ENCODE peak calls at places on chromosomes 1 and 21, in six cellular contexts. One of them, this sample, is unnamed.
A peak's percentile ranks its signal among the peaks of the same experiment; 100 is the strongest.

GRCh38 chr1:36133484-36133883 is 8.5 kb upstream of the COL8A2 start:
- DNase-seq in HCT116: no peak
- DNase-seq in SK-N-SH: peak; percentile 44
- DNase-seq in DND-41: no peak
- DNase-seq in OCI-LY7: no peak
- DNase-seq in mammary epithelial cell: peak; percentile 84
- DNase-seq in this sample: peak; percentile 99

GRCh38 chr1:54159733-54160316 is 7.0 kb upstream of the CDCP2 start:
- DNase-seq in DND-41: no peak
- DNase-seq in OCI-LY7: no peak
- DNase-seq in SK-N-SH: no peak
- DNase-seq in HCT116: no peak
- DNase-seq in mammary epithelial cell: no peak
- DNase-seq in this sample: no peak

GRCh38 chr1:89518116-89518780 is 6.4 kb upstream of the LRRC8B start:
- DNase-seq in SK-N-SH: no peak
- DNase-seq in HCT116: no peak
- DNase-seq in DND-41: no peak
- DNase-seq in mammary epithelial cell: no peak
- DNase-seq in OCI-LY7: no peak
- DNase-seq in this sample: peak; percentile 27

GRCh38 chr1:196546272-196547245 is 61.7 kb downstream of the KCNT2 start:
- DNase-seq in HCT116: no peak
- DNase-seq in OCI-LY7: no peak
- DNase-seq in SK-N-SH: no peak
- DNase-seq in DND-41: no peak
- DNase-seq in mammary epithelial cell: no peak
- DNase-seq in this sample: peak; percentile 4

GRCh38 chr1:96522927-96523326 is 198.7 kb upstream of the PTBP2 start:
- DNase-seq in mammary epithelial cell: no peak
- DNase-seq in SK-N-SH: no peak
- DNase-seq in OCI-LY7: no peak
- DNase-seq in DND-41: no peak
- DNase-seq in HCT116: no peak
- DNase-seq in this sample: no peak

GRCh38 chr1:98201640-98202039 is 280.8 kb upstream of the DPYD start:
- DNase-seq in HCT116: no peak
- DNase-seq in mammary epithelial cell: no peak
- DNase-seq in SK-N-SH: no peak
- DNase-seq in OCI-LY7: no peak
- DNase-seq in DND-41: no peak
- DNase-seq in this sample: peak; percentile 12

GRCh38 chr1:60963167-60963909 is 119.0 kb upstream of the NFIA start:
- DNase-seq in HCT116: no peak
- DNase-seq in SK-N-SH: no peak
- DNase-seq in OCI-LY7: no peak
- DNase-seq in DND-41: no peak
- DNase-seq in mammary epithelial cell: peak; percentile 17
- DNase-seq in this sample: no peak

GRCh38 chr1:228073870-228074545 is 8.5 kb upstream of the ARF1 start:
- DNase-seq in DND-41: no peak
- DNase-seq in OCI-LY7: peak; percentile 40
- DNase-seq in SK-N-SH: peak; percentile 62
- DNase-seq in mammary epithelial cell: no peak
- DNase-seq in HCT116: no peak
- DNase-seq in this sample: no peak

GRCh38 chr1:67816506-67816905 is 16.8 kb downstream of the GNG12 start:
- DNase-seq in mammary epithelial cell: no peak
- DNase-seq in DND-41: no peak
- DNase-seq in OCI-LY7: no peak
- DNase-seq in SK-N-SH: no peak
- DNase-seq in HCT116: no peak
- DNase-seq in this sample: no peak

GRCh38 chr1:248372394-248372793 is 3.2 kb upstream of the OR2T6 start:
- DNase-seq in DND-41: peak; percentile 10
- DNase-seq in SK-N-SH: no peak
- DNase-seq in OCI-LY7: no peak
- DNase-seq in HCT116: no peak
- DNase-seq in mammary epithelial cell: no peak
- DNase-seq in this sample: no peak

GRCh38 chr1:86998727-86999126 is 84.3 kb downstream of the HS2ST1 start:
- DNase-seq in SK-N-SH: no peak
- DNase-seq in HCT116: no peak
- DNase-seq in DND-41: no peak
- DNase-seq in OCI-LY7: no peak
- DNase-seq in mammary epithelial cell: peak; percentile 24
- DNase-seq in this sample: peak; percentile 11

GRCh38 chr1:198755715-198756114 is 116.9 kb downstream of the PTPRC start:
- DNase-seq in OCI-LY7: no peak
- DNase-seq in HCT116: no peak
- DNase-seq in DND-41: no peak
- DNase-seq in mammary epithelial cell: no peak
- DNase-seq in SK-N-SH: no peak
- DNase-seq in this sample: no peak

GRCh38 chr1:245173446-245174178 is 18.8 kb downstream of the KIF26B start:
- DNase-seq in SK-N-SH: no peak
- DNase-seq in OCI-LY7: no peak
- DNase-seq in DND-41: no peak
- DNase-seq in HCT116: no peak
- DNase-seq in mammary epithelial cell: no peak
- DNase-seq in this sample: peak; percentile 30

GRCh38 chr1:32798679-32799416 is 18.3 kb downstream of the YARS1 start:
- DNase-seq in DND-41: no peak
- DNase-seq in HCT116: no peak
- DNase-seq in mammary epithelial cell: no peak
- DNase-seq in SK-N-SH: peak; percentile 45
- DNase-seq in OCI-LY7: no peak
- DNase-seq in this sample: no peak

GRCh38 chr1:241627453-241628329 is 12.5 kb downstream of the CHML start:
- DNase-seq in OCI-LY7: peak; percentile 81
- DNase-seq in DND-41: peak; percentile 13
- DNase-seq in HCT116: peak; percentile 47
- DNase-seq in mammary epithelial cell: peak; percentile 70
- DNase-seq in SK-N-SH: no peak
- DNase-seq in this sample: peak; percentile 87

GRCh38 chr1:30109853-30110252 is 613.5 kb downstream of the MATN1 start:
- DNase-seq in mammary epithelial cell: peak; percentile 32
- DNase-seq in OCI-LY7: no peak
- DNase-seq in HCT116: no peak
- DNase-seq in SK-N-SH: peak; percentile 80
- DNase-seq in DND-41: no peak
- DNase-seq in this sample: peak; percentile 74

GRCh38 chr1:119435061-119435460 is 20.1 kb downstream of the HSD3B2 start:
- DNase-seq in DND-41: no peak
- DNase-seq in mammary epithelial cell: peak; percentile 86
- DNase-seq in HCT116: no peak
- DNase-seq in SK-N-SH: no peak
- DNase-seq in OCI-LY7: no peak
- DNase-seq in this sample: peak; percentile 67

GRCh38 chr1:227943354-227943753 is 4.4 kb downstream of the WNT9A start:
- DNase-seq in HCT116: no peak
- DNase-seq in SK-N-SH: no peak
- DNase-seq in mammary epithelial cell: no peak
- DNase-seq in OCI-LY7: no peak
- DNase-seq in DND-41: no peak
- DNase-seq in this sample: no peak

GRCh38 chr1:19439464-19440171 is 45.7 kb downstream of the CAPZB start:
- DNase-seq in HCT116: no peak
- DNase-seq in OCI-LY7: peak; percentile 24
- DNase-seq in mammary epithelial cell: no peak
- DNase-seq in SK-N-SH: peak; percentile 82
- DNase-seq in DND-41: no peak
- DNase-seq in this sample: peak; percentile 51

GRCh38 chr1:32454726-32455125 is 10.1 kb upstream of the ZBTB8B start:
- DNase-seq in SK-N-SH: peak; percentile 35
- DNase-seq in DND-41: no peak
- DNase-seq in mammary epithelial cell: peak; percentile 30
- DNase-seq in OCI-LY7: no peak
- DNase-seq in HCT116: no peak
- DNase-seq in this sample: peak; percentile 9

GRCh38 chr1:24507423-24507804 is 4.8 kb downstream of the RCAN3 start:
- DNase-seq in SK-N-SH: no peak
- DNase-seq in mammary epithelial cell: no peak
- DNase-seq in HCT116: no peak
- DNase-seq in DND-41: no peak
- DNase-seq in OCI-LY7: no peak
- DNase-seq in this sample: no peak

GRCh38 chr1:235060607-235061470 is 67.8 kb downstream of the TOMM20 start:
- DNase-seq in DND-41: no peak
- DNase-seq in OCI-LY7: no peak
- DNase-seq in SK-N-SH: no peak
- DNase-seq in HCT116: no peak
- DNase-seq in mammary epithelial cell: peak; percentile 85
- DNase-seq in this sample: peak; percentile 64

GRCh38 chr21:37008705-37009104 is 2.2 kb downstream of the RIPPLY3 start:
- DNase-seq in SK-N-SH: peak; percentile 27
- DNase-seq in mammary epithelial cell: no peak
- DNase-seq in DND-41: no peak
- DNase-seq in HCT116: no peak
- DNase-seq in OCI-LY7: no peak
- DNase-seq in this sample: no peak

GRCh38 chr1:119869962-119870361 is 26.4 kb downstream of the ADAM30 start:
- DNase-seq in DND-41: no peak
- DNase-seq in SK-N-SH: no peak
- DNase-seq in OCI-LY7: no peak
- DNase-seq in mammary epithelial cell: no peak
- DNase-seq in HCT116: no peak
- DNase-seq in this sample: no peak

GRCh38 chr1:225849905-225850304 is 32.3 kb downstream of the TMEM63A start:
- DNase-seq in OCI-LY7: peak; percentile 36
- DNase-seq in HCT116: no peak
- DNase-seq in DND-41: no peak
- DNase-seq in SK-N-SH: peak; percentile 52
- DNase-seq in mammary epithelial cell: no peak
- DNase-seq in this sample: no peak

GRCh38 chr21:21034046-21034445 is 35.8 kb downstream of the NCAM2 start:
- DNase-seq in mammary epithelial cell: no peak
- DNase-seq in OCI-LY7: no peak
- DNase-seq in SK-N-SH: no peak
- DNase-seq in HCT116: no peak
- DNase-seq in DND-41: no peak
- DNase-seq in this sample: no peak

GRCh38 chr1:189803364-189803763 is 674.3 kb downstream of the BRINP3 start:
- DNase-seq in DND-41: no peak
- DNase-seq in OCI-LY7: no peak
- DNase-seq in mammary epithelial cell: no peak
- DNase-seq in HCT116: no peak
- DNase-seq in SK-N-SH: peak; percentile 1
- DNase-seq in this sample: no peak

GRCh38 chr1:90717665-90718410 is 736 bp upstream of the BARHL2 start:
- DNase-seq in OCI-LY7: no peak
- DNase-seq in SK-N-SH: peak; percentile 83
- DNase-seq in DND-41: no peak
- DNase-seq in HCT116: no peak
- DNase-seq in mammary epithelial cell: no peak
- DNase-seq in this sample: peak; percentile 54

GRCh38 chr1:239951518-239952130 is 140.1 kb upstream of the FMN2 start:
- DNase-seq in HCT116: peak; percentile 27
- DNase-seq in DND-41: peak; percentile 59
- DNase-seq in mammary epithelial cell: peak; percentile 19
- DNase-seq in OCI-LY7: peak; percentile 62
- DNase-seq in SK-N-SH: peak; percentile 72
- DNase-seq in this sample: peak; percentile 83

GRCh38 chr1:241774017-241774416 is 74.0 kb upstream of the EXO1 start:
- DNase-seq in HCT116: no peak
- DNase-seq in DND-41: no peak
- DNase-seq in OCI-LY7: no peak
- DNase-seq in mammary epithelial cell: no peak
- DNase-seq in SK-N-SH: no peak
- DNase-seq in this sample: no peak

GRCh38 chr1:156975084-156975483 is 54.7 kb downstream of the LRRC71 start:
- DNase-seq in DND-41: no peak
- DNase-seq in mammary epithelial cell: no peak
- DNase-seq in SK-N-SH: no peak
- DNase-seq in OCI-LY7: no peak
- DNase-seq in HCT116: no peak
- DNase-seq in this sample: no peak

DNA sequence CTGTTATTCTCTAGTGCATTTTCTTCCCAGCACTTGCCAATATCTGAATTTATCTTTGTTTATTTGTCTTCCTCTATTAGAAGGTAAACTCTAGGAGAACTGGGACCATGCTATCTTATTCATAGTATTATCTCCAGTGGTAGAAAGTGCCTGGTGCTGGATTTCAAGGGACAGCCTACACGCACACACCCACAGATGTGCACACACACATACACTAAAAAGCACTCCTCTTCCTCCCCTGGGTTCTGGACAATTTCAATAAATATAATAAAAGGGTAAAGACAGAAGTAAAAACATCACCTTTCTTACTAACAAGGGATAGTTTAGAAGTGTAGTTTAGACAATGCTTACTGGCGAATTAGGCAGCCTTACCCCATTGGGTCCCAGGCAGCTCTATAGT is 28.5 kb upstream of the USP24 start:
- DNase-seq in OCI-LY7: no peak
- DNase-seq in DND-41: no peak
- DNase-seq in HCT116: no peak
- DNase-seq in SK-N-SH: no peak
- DNase-seq in mammary epithelial cell: no peak
- DNase-seq in this sample: no peak
- H2AFZ ChIP-seq in OCI-LY7: no peak overlapping the region
- H2AFZ ChIP-seq in DND-41: no peak overlapping the region
- H2AFZ ChIP-seq in HCT116: no peak overlapping the region
- H2AFZ ChIP-seq in SK-N-SH: no peak overlapping the region
- H2AFZ ChIP-seq in mammary epithelial cell: no peak overlapping the region
- H2AFZ ChIP-seq in this sample: no peak overlapping the region

GRCh38 chr1:51615780-51616291 is 1.1 kb upstream of the OSBPL9 start:
- DNase-seq in SK-N-SH: no peak
- DNase-seq in mammary epithelial cell: no peak
- DNase-seq in DND-41: no peak
- DNase-seq in HCT116: no peak
- DNase-seq in OCI-LY7: no peak
- DNase-seq in this sample: no peak
- H2AFZ ChIP-seq in SK-N-SH: no peak overlapping the region
- H2AFZ ChIP-seq in mammary epithelial cell: peak overlapping the region; percentile 5
- H2AFZ ChIP-seq in DND-41: peak overlapping the region; percentile 69
- H2AFZ ChIP-seq in HCT116: no peak overlapping the region
- H2AFZ ChIP-seq in OCI-LY7: peak overlapping the region; percentile 60
- H2AFZ ChIP-seq in this sample: no peak overlapping the region

GRCh38 chr1:93988634-93989350 is 79.6 kb upstream of the GCLM start:
- DNase-seq in mammary epithelial cell: peak; percentile 97
- DNase-seq in OCI-LY7: no peak
- DNase-seq in HCT116: no peak
- DNase-seq in SK-N-SH: no peak
- DNase-seq in DND-41: no peak
- DNase-seq in this sample: peak; percentile 91
- H2AFZ ChIP-seq in mammary epithelial cell: peak overlapping the region; percentile 47
- H2AFZ ChIP-seq in OCI-LY7: no peak overlapping the region
- H2AFZ ChIP-seq in HCT116: no peak overlapping the region
- H2AFZ ChIP-seq in SK-N-SH: no peak overlapping the region
- H2AFZ ChIP-seq in DND-41: no peak overlapping the region
- H2AFZ ChIP-seq in this sample: no peak overlapping the region

GRCh38 chr1:223726380-223727001 is 14.2 kb downstream of the CAPN2 start:
- DNase-seq in mammary epithelial cell: peak; percentile 94
- DNase-seq in DND-41: peak; percentile 60
- DNase-seq in HCT116: peak; percentile 57
- DNase-seq in OCI-LY7: no peak
- DNase-seq in SK-N-SH: peak; percentile 58
- DNase-seq in this sample: peak; percentile 96
- H2AFZ ChIP-seq in mammary epithelial cell: no peak overlapping the region
- H2AFZ ChIP-seq in DND-41: peak overlapping the region; percentile 38
- H2AFZ ChIP-seq in HCT116: no peak overlapping the region
- H2AFZ ChIP-seq in OCI-LY7: no peak overlapping the region
- H2AFZ ChIP-seq in SK-N-SH: no peak overlapping the region
- H2AFZ ChIP-seq in this sample: no peak overlapping the region